ENCODE peak calls at places on chromosomes 5 and 9, in five cellular contexts. L is A549, X is stomach, A is sigmoid colon, J is tibial nerve. G is an unnamed sample.

GRCh38 chr9:70479880-70480291 is 65.4 kb upstream of the KLF9 start:
- DNase-seq in J (no peak), A (peak; percentile 72), X (peak; percentile 34), L (no peak), G (no peak)

GRCh38 chr9:127575875-127576778 is 36.0 kb upstream of the STXBP1 start:
- DNase-seq in X (no peak), A (no peak), L (no peak), J (no peak), G (no peak)

GRCh38 chr5:43063731-43064171 is 23.6 kb upstream of the ANXA2R start:
- DNase-seq in L (no peak), A (no peak), X (no peak), J (no peak), G (no peak)

GRCh38 chr5:25955337-25955736 is 1083.0 kb downstream of the CDH9 start:
- DNase-seq in J (no peak), A (no peak), X (no peak), L (no peak), G (no peak)

GRCh38 chr5:132136906-132137305 is 63.3 kb downstream of the CSF2 start:
- DNase-seq in J (no peak), A (no peak), X (no peak), L (no peak), G (no peak)

GRCh38 chr9:920927-921326 is 55.5 kb upstream of the DMRT3 start:
- DNase-seq in L (no peak), J (no peak), A (no peak), X (no peak), G (no peak)

GRCh38 chr9:123775885-123776284 is 154.0 kb downstream of the DENND1A start:
- DNase-seq in X (no peak), J (no peak), A (no peak), L (no peak), G (no peak)

GRCh38 chr9:134993996-134994720 is 76.4 kb upstream of the FCN1 start:
- DNase-seq in A (peak; percentile 54), J (no peak), X (no peak), L (no peak), G (no peak)

GRCh38 chr9:34387239-34387638 is 10.5 kb upstream of the MYORG start:
- DNase-seq in X (no peak), A (no peak), J (no peak), L (no peak), G (no peak)

GRCh38 chr9:70470050-70471015 is 55.9 kb upstream of the KLF9 start:
- DNase-seq in X (peak; percentile 73), A (no peak), J (no peak), L (no peak), G (no peak)

GRCh38 chr5:38426986-38427950 is 129.2 kb downstream of the LIFR start:
- DNase-seq in L (no peak), A (no peak), J (no peak), X (no peak), G (no peak)

GRCh38 chr9:83219154-83219923 is 156.4 kb upstream of the RASEF start:
- DNase-seq in X (peak; percentile 76), J (peak; percentile 27), L (peak; percentile 81), A (peak; percentile 79), G (no peak)

GRCh38 chr5:148933903-148934432 is 107.6 kb downstream of the ADRB2 start:
- DNase-seq in A (no peak), X (no peak), L (no peak), J (no peak), G (no peak)

GRCh38 chr9:72884521-72884920 is 68.3 kb downstream of the ALDH1A1 start:
- DNase-seq in A (no peak), X (no peak), L (no peak), J (no peak), G (no peak)

GRCh38 chr5:115321309-115321708 is 24.9 kb upstream of the CCDC112 start:
- DNase-seq in A (no peak), L (no peak), X (peak; percentile 27), J (no peak), G (no peak)

GRCh38 chr5:57653636-57654290 is 171.2 kb upstream of the ACTBL2 start:
- DNase-seq in X (no peak), L (no peak), J (no peak), A (no peak), G (no peak)

GRCh38 chr9:86460211-86461002 is 106.2 kb upstream of the TUT7 start:
- DNase-seq in A (no peak), X (no peak), L (no peak), J (no peak), G (no peak)

GRCh38 chr5:9188956-9189355 is 356.9 kb downstream of the SEMA5A start:
- DNase-seq in A (no peak), X (no peak), J (no peak), L (no peak), G (no peak)

GRCh38 chr5:9186069-9186468 is 359.8 kb downstream of the SEMA5A start:
- DNase-seq in L (no peak), J (no peak), A (no peak), X (no peak), G (no peak)

GRCh38 chr5:9187614-9188013 is 358.3 kb downstream of the SEMA5A start:
- DNase-seq in X (no peak), A (no peak), J (no peak), L (no peak), G (no peak)

GRCh38 chr5:9189681-9190080 is 356.2 kb downstream of the SEMA5A start:
- DNase-seq in A (no peak), X (no peak), L (no peak), J (no peak), G (no peak)

GRCh38 chr5:9188131-9188530 is 357.7 kb downstream of the SEMA5A start:
- DNase-seq in A (no peak), L (no peak), X (no peak), J (no peak), G (no peak)
- H3K27ac ChIP-seq in A (no peak overlapping the region), L (no peak overlapping the region), X (no peak overlapping the region), J (no peak overlapping the region), G (no peak overlapping the region)

GRCh38 chr5:164962302-164962961 is 1457.0 kb downstream of the MAT2B start:
- DNase-seq in X (no peak), J (no peak), A (no peak), L (no peak), G (no peak)

GRCh38 chr5:164958688-164959087 is 1453.3 kb downstream of the MAT2B start:
- DNase-seq in X (no peak), A (no peak), L (no peak), J (no peak), G (no peak)

GRCh38 chr5:164959761-164960160 is 1454.3 kb downstream of the MAT2B start:
- DNase-seq in X (no peak), A (no peak), J (no peak), L (no peak), G (no peak)
- TF ChIP-seq EP300 in X (no peak), A (no peak), J (no peak), L (no peak), G (no peak)

GRCh38 chr9:125536184-125537152 is 170.5 kb downstream of the MAPKAP1 start:
- DNase-seq in A (no peak), X (no peak), L (no peak), J (no peak), G (peak; percentile 8)

GRCh38 chr9:125540497-125540896 is 166.5 kb downstream of the MAPKAP1 start:
- DNase-seq in L (no peak), X (no peak), J (no peak), A (no peak), G (no peak)

GRCh38 chr9:125537442-125538091 is 169.4 kb downstream of the MAPKAP1 start:
- DNase-seq in J (no peak), L (peak; percentile 34), A (no peak), X (no peak), G (peak; percentile 42)

GRCh38 chr9:125534934-125535701 is 171.9 kb downstream of the MAPKAP1 start:
- DNase-seq in X (no peak), A (no peak), L (no peak), J (no peak), G (peak; percentile 29)

DNA sequence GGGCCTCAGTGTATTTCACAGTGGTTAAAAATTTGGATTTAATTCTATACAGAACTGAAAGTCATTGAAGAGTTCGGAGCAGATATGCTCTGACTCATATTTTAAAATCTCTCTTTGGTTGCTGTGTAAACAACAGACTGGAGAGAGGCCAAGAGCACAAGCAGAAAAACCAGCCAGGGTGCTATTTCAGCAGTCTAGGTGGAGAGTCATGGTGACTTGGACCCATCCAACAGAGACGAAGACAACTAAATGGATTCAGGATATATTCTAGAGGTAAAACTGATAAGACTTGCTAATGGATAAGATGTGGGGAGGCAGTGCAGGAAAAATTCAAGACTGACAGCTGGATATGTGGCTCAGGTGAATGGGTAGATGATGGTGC is 168.9 kb downstream of the MAPKAP1 start:
- DNase-seq in X (peak; percentile 74), L (peak; percentile 78), J (no peak), A (no peak), G (peak; percentile 34)
- H3K27ac ChIP-seq in X (peak overlapping the region; percentile 71), L (peak overlapping the region; percentile 85), J (no peak overlapping the region), A (peak overlapping the region; percentile 54), G (no peak overlapping the region)

DNA sequence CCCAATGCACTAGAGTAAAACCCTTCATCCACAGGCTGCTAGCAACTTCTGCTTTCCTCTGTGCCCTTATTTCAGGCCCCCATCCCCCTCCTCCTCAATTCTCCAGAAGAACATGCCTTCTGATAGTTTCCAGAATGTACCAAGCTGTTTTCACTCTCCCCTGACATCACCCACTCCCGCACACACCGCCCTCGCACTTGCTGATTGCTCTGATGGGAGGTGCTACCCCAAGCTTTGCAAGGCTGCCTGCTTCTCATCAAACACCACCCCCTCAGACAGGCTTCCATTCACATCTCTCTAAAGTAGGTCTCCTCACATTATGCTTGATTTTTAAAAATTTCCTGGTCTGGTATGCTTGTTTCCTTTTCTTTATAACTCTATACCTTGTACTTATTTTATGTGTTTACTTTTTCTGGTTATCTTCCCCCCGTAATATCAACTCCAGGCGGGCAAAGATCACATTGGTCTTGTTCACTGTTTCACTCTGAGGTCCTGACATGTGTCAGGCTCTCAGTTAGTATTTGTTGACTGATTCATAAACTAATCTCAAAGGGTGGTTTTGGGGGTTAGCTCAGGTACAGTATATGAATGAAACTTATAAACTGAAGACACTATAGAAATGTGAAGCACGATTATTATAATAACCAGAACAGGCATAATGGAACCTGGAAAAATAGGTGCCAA is 91.0 kb upstream of the C9orf72 start:
- DNase-seq in L (no peak), J (no peak), A (no peak), X (no peak), G (no peak)
- TF ChIP-seq EP300 in L (no peak), J (no peak), A (no peak), X (no peak), G (no peak)

GRCh38 chr5:119336846-119337564 is 18.8 kb upstream of the TNFAIP8 start:
- DNase-seq in L (no peak), X (no peak), A (no peak), J (no peak), G (no peak)

GRCh38 chr5:119336262-119336661 is 19.6 kb upstream of the TNFAIP8 start:
- DNase-seq in X (no peak), L (no peak), A (no peak), J (no peak), G (no peak)

GRCh38 chr5:119339965-119340364 is 15.9 kb upstream of the TNFAIP8 start:
- DNase-seq in L (no peak), J (no peak), X (no peak), A (no peak), G (no peak)

GRCh38 chr5:119339344-119339743 is 16.5 kb upstream of the TNFAIP8 start:
- DNase-seq in A (no peak), J (no peak), X (no peak), L (no peak), G (no peak)

GRCh38 chr5:119338326-119338957 is 17.4 kb upstream of the TNFAIP8 start:
- DNase-seq in L (no peak), A (no peak), X (no peak), J (no peak), G (no peak)
- H3K27ac ChIP-seq in L (no peak overlapping the region), A (no peak overlapping the region), X (peak overlapping the region; percentile 66), J (no peak overlapping the region), G (no peak overlapping the region)